ENCODE peak calls at places on chromosomes 7 and 10, in six cellular contexts. Q, N, L, D, M and A are unnamed samples.

GRCh38 chr7:70380315-70381027 is 751.5 kb upstream of the GALNT17 start:
- DNase-seq in D (peak), L (no peak), M (no peak), Q (no peak), N (peak), A (no peak)

GRCh38 chr7:83677180-83677866 is 28.4 kb upstream of the SEMA3E start:
- DNase-seq in L (peak), N (peak), D (no peak), Q (no peak), M (no peak), A (peak)

GRCh38 chr7:69630292-69630691 is 32.0 kb downstream of the AUTS2 start:
- DNase-seq in M (no peak), D (no peak), N (peak), L (peak), Q (no peak), A (no peak)

GRCh38 chr7:5665106-5666025 is 116.1 kb downstream of the RNF216 start:
- DNase-seq in Q (no peak), D (no peak), N (peak), L (peak), M (no peak), A (peak)

GRCh38 chr7:134365341-134366054 is 48.8 kb upstream of the SLC35B4 start:
- DNase-seq in D (no peak), N (peak), M (no peak), L (peak), Q (no peak), A (no peak)

GRCh38 chr7:92765725-92766124 is 70.6 kb downstream of the CDK6 start:
- DNase-seq in M (no peak), D (no peak), N (peak), Q (no peak), L (peak), A (no peak)

GRCh38 chr10:12583891-12584595 is 234.7 kb downstream of the CAMK1D start:
- DNase-seq in L (no peak), D (no peak), Q (no peak), N (no peak), M (no peak), A (no peak)

GRCh38 chr10:103833731-103834365 is 21.5 kb downstream of the SH3PXD2A start:
- DNase-seq in M (no peak), N (no peak), D (peak), Q (no peak), L (no peak), A (peak)

GRCh38 chr10:42977032-42977416 is 99.8 kb upstream of the RET start:
- DNase-seq in M (no peak), N (no peak), L (no peak), Q (no peak), D (no peak), A (no peak)

GRCh38 chr7:82578430-82578829 is 134.9 kb upstream of the CACNA2D1 start:
- DNase-seq in M (no peak), L (peak), Q (no peak), N (no peak), D (no peak), A (peak)

GRCh38 chr7:70668606-70669358 is 463.2 kb upstream of the GALNT17 start:
- DNase-seq in Q (no peak), N (no peak), M (no peak), L (no peak), D (peak), A (no peak)

GRCh38 chr10:117253908-117254307 is 13.0 kb downstream of the SLC18A2 start:
- DNase-seq in L (no peak), D (no peak), M (no peak), Q (no peak), N (no peak), A (no peak)

GRCh38 chr7:75739796-75740672 is 1.3 kb upstream of the HIP1 start:
- DNase-seq in M (no peak), N (peak), D (no peak), L (no peak), Q (no peak), A (no peak)

GRCh38 chr7:111839261-111839660 is 277.0 kb upstream of the IMMP2L start:
- DNase-seq in M (no peak), N (no peak), D (no peak), L (no peak), Q (no peak), A (no peak)

GRCh38 chr7:67422601-67423000 is 426.0 kb downstream of the TYW1 start:
- DNase-seq in N (no peak), D (no peak), Q (no peak), M (no peak), L (no peak), A (no peak)